ENCODE peak calls at places on chromosomes 12 and 14, in seven cellular contexts. One of them, this sample, is unnamed.

GRCh38 chr12:111532741-111533140 is 66.4 kb downstream of the ATXN2 start:
- DNase-seq in effector memory CD4-positive, alpha-beta T cell: no peak
- DNase-seq in OCI-LY7: no peak
- DNase-seq in ELR: no peak
- DNase-seq in osteocyte: no peak
- DNase-seq in COR-L47: no peak
- DNase-seq in amniotic epithelial cell: no peak
- DNase-seq in this sample: peak

GRCh38 chr14:54659365-54659764 is 92.4 kb downstream of the SAMD4A start:
- DNase-seq in effector memory CD4-positive, alpha-beta T cell: no peak
- DNase-seq in OCI-LY7: no peak
- DNase-seq in ELR: no peak
- DNase-seq in osteocyte: no peak
- DNase-seq in COR-L47: no peak
- DNase-seq in amniotic epithelial cell: no peak
- DNase-seq in this sample: no peak

GRCh38 chr12:122687091-122687490 is 16.1 kb downstream of the HCAR2 start:
- DNase-seq in effector memory CD4-positive, alpha-beta T cell: no peak
- DNase-seq in OCI-LY7: no peak
- DNase-seq in ELR: no peak
- DNase-seq in osteocyte: no peak
- DNase-seq in COR-L47: no peak
- DNase-seq in amniotic epithelial cell: peak
- DNase-seq in this sample: peak

GRCh38 chr12:49865109-49865781 is 22.3 kb upstream of the BCDIN3D start:
- DNase-seq in effector memory CD4-positive, alpha-beta T cell: no peak
- DNase-seq in OCI-LY7: no peak
- DNase-seq in ELR: no peak
- DNase-seq in osteocyte: no peak
- DNase-seq in COR-L47: no peak
- DNase-seq in amniotic epithelial cell: no peak
- DNase-seq in this sample: no peak

GRCh38 chr12:106767206-106767605 is 7.3 kb upstream of the RIC8B start:
- DNase-seq in effector memory CD4-positive, alpha-beta T cell: no peak
- DNase-seq in OCI-LY7: no peak
- DNase-seq in ELR: no peak
- DNase-seq in osteocyte: no peak
- DNase-seq in COR-L47: no peak
- DNase-seq in amniotic epithelial cell: no peak
- DNase-seq in this sample: no peak

GRCh38 chr12:105317942-105318614 is 12.4 kb upstream of the C12orf75 start:
- DNase-seq in effector memory CD4-positive, alpha-beta T cell: no peak
- DNase-seq in OCI-LY7: no peak
- DNase-seq in ELR: peak
- DNase-seq in osteocyte: no peak
- DNase-seq in COR-L47: peak
- DNase-seq in amniotic epithelial cell: no peak
- DNase-seq in this sample: no peak

GRCh38 chr12:18907793-18908580 is 170.1 kb downstream of the CAPZA3 start:
- DNase-seq in effector memory CD4-positive, alpha-beta T cell: no peak
- DNase-seq in OCI-LY7: no peak
- DNase-seq in ELR: no peak
- DNase-seq in osteocyte: no peak
- DNase-seq in COR-L47: no peak
- DNase-seq in amniotic epithelial cell: no peak
- DNase-seq in this sample: peak

GRCh38 chr12:123057505-123058265 is 77.2 kb downstream of the ARL6IP4 start:
- DNase-seq in effector memory CD4-positive, alpha-beta T cell: no peak
- DNase-seq in OCI-LY7: peak
- DNase-seq in ELR: no peak
- DNase-seq in osteocyte: no peak
- DNase-seq in COR-L47: no peak
- DNase-seq in amniotic epithelial cell: no peak
- DNase-seq in this sample: no peak

GRCh38 chr12:12228402-12228801 is 38.4 kb downstream of the LRP6 start:
- DNase-seq in effector memory CD4-positive, alpha-beta T cell: no peak
- DNase-seq in OCI-LY7: no peak
- DNase-seq in ELR: no peak
- DNase-seq in osteocyte: no peak
- DNase-seq in COR-L47: no peak
- DNase-seq in amniotic epithelial cell: no peak
- DNase-seq in this sample: no peak

GRCh38 chr12:24127919-24128721 is 178.7 kb upstream of the SOX5 start:
- DNase-seq in effector memory CD4-positive, alpha-beta T cell: no peak
- DNase-seq in OCI-LY7: no peak
- DNase-seq in ELR: peak
- DNase-seq in osteocyte: no peak
- DNase-seq in COR-L47: no peak
- DNase-seq in amniotic epithelial cell: no peak
- DNase-seq in this sample: no peak

GRCh38 chr12:105922670-105923102 is 216.1 kb downstream of the NUAK1 start:
- DNase-seq in effector memory CD4-positive, alpha-beta T cell: no peak
- DNase-seq in OCI-LY7: no peak
- DNase-seq in ELR: peak
- DNase-seq in osteocyte: no peak
- DNase-seq in COR-L47: no peak
- DNase-seq in amniotic epithelial cell: peak
- DNase-seq in this sample: peak

GRCh38 chr14:100446572-100446971 is 123.4 kb downstream of the SLC25A47 start:
- DNase-seq in effector memory CD4-positive, alpha-beta T cell: no peak
- DNase-seq in OCI-LY7: no peak
- DNase-seq in ELR: no peak
- DNase-seq in osteocyte: peak
- DNase-seq in COR-L47: peak
- DNase-seq in amniotic epithelial cell: peak
- DNase-seq in this sample: no peak

GRCh38 chr14:80381964-80382363 is 170.7 kb upstream of the DIO2 start:
- DNase-seq in effector memory CD4-positive, alpha-beta T cell: no peak
- DNase-seq in OCI-LY7: no peak
- DNase-seq in ELR: no peak
- DNase-seq in osteocyte: no peak
- DNase-seq in COR-L47: no peak
- DNase-seq in amniotic epithelial cell: no peak
- DNase-seq in this sample: no peak

GRCh38 chr12:112381421-112381897 is 772 bp downstream of the HECTD4 start:
- DNase-seq in effector memory CD4-positive, alpha-beta T cell: peak
- DNase-seq in OCI-LY7: peak
- DNase-seq in ELR: peak
- DNase-seq in osteocyte: no peak
- DNase-seq in COR-L47: peak
- DNase-seq in amniotic epithelial cell: no peak
- DNase-seq in this sample: peak

GRCh38 chr14:81265641-81266169 is 44.9 kb upstream of the GTF2A1 start:
- DNase-seq in effector memory CD4-positive, alpha-beta T cell: no peak
- DNase-seq in OCI-LY7: no peak
- DNase-seq in ELR: no peak
- DNase-seq in osteocyte: no peak
- DNase-seq in COR-L47: no peak
- DNase-seq in amniotic epithelial cell: no peak
- DNase-seq in this sample: no peak

GRCh38 chr12:16325426-16325825 is 22.0 kb upstream of the MGST1 start:
- DNase-seq in effector memory CD4-positive, alpha-beta T cell: no peak
- DNase-seq in OCI-LY7: no peak
- DNase-seq in ELR: no peak
- DNase-seq in osteocyte: no peak
- DNase-seq in COR-L47: peak
- DNase-seq in amniotic epithelial cell: no peak
- DNase-seq in this sample: no peak

GRCh38 chr14:66624319-66624937 is 116.5 kb downstream of the GPHN start:
- DNase-seq in effector memory CD4-positive, alpha-beta T cell: no peak
- DNase-seq in OCI-LY7: peak
- DNase-seq in ELR: peak
- DNase-seq in osteocyte: no peak
- DNase-seq in COR-L47: peak
- DNase-seq in amniotic epithelial cell: peak
- DNase-seq in this sample: peak

GRCh38 chr12:130714091-130714590 is 2.0 kb downstream of the RIMBP2 start:
- DNase-seq in effector memory CD4-positive, alpha-beta T cell: no peak
- DNase-seq in OCI-LY7: no peak
- DNase-seq in ELR: no peak
- DNase-seq in osteocyte: no peak
- DNase-seq in COR-L47: no peak
- DNase-seq in amniotic epithelial cell: no peak
- DNase-seq in this sample: peak